ENCODE peak calls at places on chromosomes 16 and 17, in nine cellular contexts. I, H, U, G, O, K, Q, A and W are unnamed samples.

GRCh38 chr16:70715113-70715711 is 29.4 kb upstream of the MTSS2 start:
- DNase-seq in O (peak; percentile 99), A (peak; percentile 42), U (no peak), I (peak; percentile 97), K (peak; percentile 69), G (no peak), Q (peak; percentile 98), H (peak; percentile 68), W (peak; percentile 99)

GRCh38 chr17:79537061-79537460 is 73.8 kb downstream of the RBFOX3 start:
- DNase-seq in I (no peak), G (no peak), O (no peak), U (no peak), H (no peak), A (no peak), K (no peak), Q (no peak), W (no peak)

GRCh38 chr17:65754641-65755040 is 193.2 kb upstream of the AXIN2 start:
- DNase-seq in I (no peak), H (no peak), O (no peak), A (no peak), G (no peak), K (no peak), Q (no peak), U (no peak), W (no peak)

GRCh38 chr16:84271866-84272265 is 22.8 kb upstream of the WFDC1 start:
- DNase-seq in O (no peak), A (no peak), H (no peak), G (no peak), Q (no peak), K (no peak), I (no peak), U (no peak), W (no peak)

GRCh38 chr16:23171234-23171948 is 11.2 kb upstream of the SCNN1G start:
- DNase-seq in U (no peak), H (no peak), Q (peak; percentile 15), I (no peak), O (no peak), G (no peak), K (no peak), A (no peak), W (no peak)

GRCh38 chr17:6027342-6028024 is 42.7 kb upstream of the WSCD1 start:
- DNase-seq in U (no peak), Q (no peak), A (no peak), I (no peak), G (no peak), H (no peak), K (no peak), O (no peak), W (no peak)

GRCh38 chr17:65049085-65049756 is 7.3 kb downstream of the GNA13 start:
- DNase-seq in I (no peak), H (no peak), G (no peak), A (no peak), O (no peak), U (no peak), Q (no peak), K (no peak), W (no peak)

GRCh38 chr17:17481860-17482259 is 5.1 kb downstream of the MED9 start:
- DNase-seq in U (no peak), Q (no peak), H (no peak), A (no peak), K (no peak), G (no peak), O (no peak), I (no peak), W (no peak)

GRCh38 chr16:31183432-31184428 is 3.8 kb downstream of the FUS start:
- DNase-seq in U (no peak), I (no peak), K (no peak), O (no peak), H (no peak), A (no peak), G (no peak), Q (no peak), W (no peak)

GRCh38 chr16:69724414-69724873 is 1.9 kb downstream of the NQO1 start:
- DNase-seq in I (no peak), H (no peak), G (no peak), O (no peak), U (no peak), K (no peak), Q (no peak), A (no peak), W (no peak)

GRCh38 chr17:82493517-82493840 is 26.1 kb upstream of the FOXK2 start:
- DNase-seq in U (no peak), G (no peak), H (no peak), A (no peak), I (no peak), K (peak; percentile 19), O (no peak), Q (no peak), W (no peak)

GRCh38 chr17:82496529-82497434 is 22.8 kb upstream of the FOXK2 start:
- DNase-seq in G (peak; percentile 84), U (peak; percentile 99), O (peak; percentile 99), I (no peak), Q (peak; percentile 92), A (peak; percentile 94), H (peak; percentile 99), K (peak; percentile 93), W (peak; percentile 98)

GRCh38 chr17:82494236-82495055 is 25.1 kb upstream of the FOXK2 start:
- DNase-seq in I (peak; percentile 77), H (peak; percentile 96), U (peak; percentile 92), A (peak; percentile 89), K (peak; percentile 99), Q (peak; percentile 97), G (peak; percentile 83), O (peak; percentile 92), W (peak; percentile 96)

GRCh38 chr17:82495844-82496528 is 23.5 kb upstream of the FOXK2 start:
- DNase-seq in A (no peak), Q (no peak), K (peak; percentile 68), O (no peak), H (peak; percentile 71), U (no peak), I (peak; percentile 70), G (no peak), W (no peak)

DNA sequence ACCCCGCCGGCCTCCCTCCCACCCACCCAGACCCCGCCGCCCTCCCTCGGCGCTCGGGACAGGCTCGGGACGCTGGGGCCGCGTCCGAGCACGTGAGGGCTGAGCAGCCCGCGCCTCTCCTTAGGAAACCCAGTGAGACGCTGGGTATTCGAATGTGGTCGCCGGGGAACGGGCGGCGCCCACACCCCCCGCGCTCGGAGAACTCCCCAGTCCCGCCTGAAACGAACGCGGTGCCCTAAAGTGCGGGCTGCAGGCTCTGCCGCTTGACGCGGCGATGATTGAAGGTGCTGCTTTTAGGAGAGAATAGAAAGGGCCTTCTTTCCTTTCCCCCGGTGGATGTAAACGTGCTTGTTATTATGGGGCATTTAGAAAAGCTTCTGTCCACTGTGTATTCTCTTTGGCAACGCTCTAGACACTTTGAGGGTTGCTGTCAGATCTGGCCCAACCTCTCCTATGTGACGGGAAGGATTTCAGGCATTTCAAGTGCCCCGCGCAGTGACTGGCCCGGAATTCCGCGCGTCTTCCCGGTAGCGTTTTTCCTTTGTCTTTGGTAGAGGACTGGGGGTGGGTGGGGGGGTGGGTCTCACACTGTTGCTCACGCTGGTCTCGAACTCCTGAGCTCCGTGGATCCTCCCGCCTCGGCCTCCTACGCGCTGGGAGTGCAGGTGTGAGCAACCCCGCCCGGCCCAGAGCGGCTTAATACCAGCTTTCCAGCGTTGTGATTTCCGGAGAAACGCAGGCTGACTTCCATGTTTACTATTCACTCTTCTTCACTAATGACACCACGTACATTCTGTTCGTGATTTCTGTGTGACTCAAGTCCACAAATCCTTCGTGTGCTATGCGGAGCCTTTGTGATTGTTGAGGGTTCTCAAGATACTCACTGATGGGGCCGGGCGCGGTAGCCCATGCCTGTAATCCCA is 21.8 kb upstream of the FOXK2 start:
- DNase-seq in Q (peak; percentile 82), O (peak; percentile 77), K (peak; percentile 43), I (no peak), G (peak; percentile 35), U (no peak), A (no peak), H (peak; percentile 79), W (peak; percentile 62)
- H3K27ac ChIP-seq in Q (peak overlapping the region; percentile 42), O (peak overlapping the region; percentile 82), K (no peak overlapping the region), I (peak overlapping the region; percentile 57), G (peak overlapping the region; percentile 51), U (peak overlapping the region; percentile 95), A (peak overlapping the region; percentile 97), H (peak overlapping the region; percentile 97), W (peak overlapping the region; percentile 68)

GRCh38 chr16:9476744-9477143 is 385.3 kb downstream of the HAPSTR1 start:
- DNase-seq in O (no peak), G (no peak), Q (no peak), U (no peak), H (no peak), K (no peak), I (no peak), A (no peak), W (no peak)
- H3K27ac ChIP-seq in O (no peak overlapping the region), G (no peak overlapping the region), Q (no peak overlapping the region), U (no peak overlapping the region), H (no peak overlapping the region), K (no peak overlapping the region), I (no peak overlapping the region), A (no peak overlapping the region), W (no peak overlapping the region)

GRCh38 chr17:73065376-73065775 is 27.1 kb downstream of the SLC39A11 start:
- DNase-seq in K (no peak), H (no peak), A (no peak), U (no peak), G (no peak), Q (no peak), O (no peak), I (no peak), W (no peak)

GRCh38 chr17:73068322-73069153 is 23.9 kb downstream of the SLC39A11 start:
- DNase-seq in I (peak; percentile 26), U (no peak), K (peak; percentile 88), H (no peak), Q (peak; percentile 92), G (no peak), O (no peak), A (no peak), W (no peak)

GRCh38 chr17:73066148-73066884 is 26.2 kb downstream of the SLC39A11 start:
- DNase-seq in A (no peak), U (no peak), K (no peak), I (no peak), O (no peak), H (no peak), G (no peak), Q (peak; percentile 67), W (no peak)

GRCh38 chr17:73069164-73069774 is 23.2 kb downstream of the SLC39A11 start:
- DNase-seq in U (no peak), G (no peak), I (no peak), O (no peak), H (no peak), K (peak; percentile 18), A (no peak), Q (no peak), W (no peak)

DNA sequence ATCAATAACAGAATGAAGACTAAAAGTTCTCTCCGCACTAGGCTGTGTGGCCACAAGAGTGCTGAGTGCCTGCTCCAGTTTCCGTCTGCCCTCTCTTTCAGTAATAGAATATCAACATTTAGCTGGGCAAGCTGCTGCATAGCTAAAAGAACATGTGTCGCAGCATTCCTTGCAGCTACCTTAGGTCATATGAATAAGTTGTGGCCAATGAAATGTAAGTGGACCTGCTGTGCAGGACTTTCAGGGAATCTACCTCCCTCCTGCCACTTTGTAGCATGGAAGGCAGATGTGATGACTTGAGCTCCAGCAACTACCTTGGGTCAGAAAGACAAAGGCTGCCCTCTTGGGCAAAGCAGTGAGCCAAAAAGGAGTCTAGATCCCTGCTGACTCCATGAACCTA is 25.4 kb downstream of the SLC39A11 start:
- DNase-seq in H (no peak), A (no peak), Q (peak; percentile 35), G (no peak), K (no peak), I (no peak), U (no peak), O (no peak), W (no peak)
- H3K27ac ChIP-seq in H (no peak overlapping the region), A (no peak overlapping the region), Q (peak overlapping the region; percentile 98), G (no peak overlapping the region), K (no peak overlapping the region), I (no peak overlapping the region), U (no peak overlapping the region), O (peak overlapping the region; percentile 12), W (no peak overlapping the region)

GRCh38 chr16:638836-639235 is 2.7 kb upstream of the METTL26 start:
- DNase-seq in H (no peak), A (no peak), Q (no peak), U (no peak), I (no peak), G (no peak), K (no peak), O (no peak), W (no peak)
- H3K27ac ChIP-seq in H (peak overlapping the region; percentile 35), A (no peak overlapping the region), Q (no peak overlapping the region), U (no peak overlapping the region), I (no peak overlapping the region), G (no peak overlapping the region), K (no peak overlapping the region), O (peak overlapping the region; percentile 27), W (peak overlapping the region; percentile 87)